ENCODE peak calls at places on chromosomes 11 and 22, in six cellular contexts. Q is A549, N is K562, V is endothelial cell of umbilical vein, C is HepG2, R is GM12878. W is an unnamed sample.

GRCh38 chr11:92643827-92644226 is 325.6 kb upstream of the MTNR1B start:
- DNase-seq in C (no peak), R (no peak), Q (no peak), N (no peak), V (no peak), W (no peak)

GRCh38 chr22:50302041-50302541 is 5.4 kb downstream of the PLXNB2 start:
- DNase-seq in N (no peak), V (no peak), R (no peak), C (no peak), Q (no peak), W (peak)

GRCh38 chr22:49790912-49791311 is 36.8 kb downstream of the BRD1 start:
- DNase-seq in C (no peak), N (no peak), Q (no peak), V (no peak), R (no peak), W (no peak)

GRCh38 chr11:83355406-83355805 is 69.2 kb upstream of the CCDC90B start:
- DNase-seq in R (no peak), V (no peak), N (no peak), Q (no peak), C (no peak), W (no peak)

GRCh38 chr22:37059876-37060449 is 8.4 kb downstream of the KCTD17 start:
- DNase-seq in C (no peak), V (no peak), R (no peak), Q (no peak), N (no peak), W (no peak)

GRCh38 chr11:88297320-88298263 is 39.9 kb downstream of the CTSC start:
- DNase-seq in Q (no peak), R (no peak), N (no peak), C (peak), V (no peak), W (no peak)

GRCh38 chr11:65851811-65852507 is 6.0 kb downstream of the CFL1 start:
- DNase-seq in C (no peak), V (no peak), N (peak), R (no peak), Q (no peak), W (no peak)

GRCh38 chr11:78069465-78069864 is 5.8 kb downstream of the THRSP start:
- DNase-seq in N (no peak), C (no peak), V (peak), R (no peak), Q (no peak), W (no peak)

GRCh38 chr22:48475661-48476345 is 1351.9 kb downstream of the BRD1 start:
- DNase-seq in N (no peak), C (no peak), V (no peak), R (no peak), Q (no peak), W (no peak)

GRCh38 chr11:47083913-47084312 is 92.8 kb downstream of the ARFGAP2 start:
- DNase-seq in R (peak), V (no peak), Q (no peak), C (no peak), N (no peak), W (peak)

GRCh38 chr11:48107188-48107704 is 109.4 kb upstream of the OR4B1 start:
- DNase-seq in C (no peak), V (no peak), Q (no peak), N (no peak), R (peak), W (peak)

GRCh38 chr22:47515384-47516125 is 753.1 kb downstream of the TBC1D22A start:
- DNase-seq in N (no peak), V (no peak), Q (no peak), R (no peak), C (no peak), W (peak)

GRCh38 chr22:27970596-27971220 is 51.7 kb upstream of the PITPNB start:
- DNase-seq in N (no peak), V (no peak), C (no peak), R (no peak), Q (no peak), W (no peak)

GRCh38 chr11:8964324-8965320 is at the start of gene TMEM9B:
- DNase-seq in R (peak), C (peak), Q (peak), N (peak), V (peak), W (peak)

GRCh38 chr11:120667934-120668333 is 156.4 kb downstream of the GRIK4 start:
- DNase-seq in Q (no peak), V (no peak), N (no peak), R (no peak), C (no peak), W (no peak)

DNA sequence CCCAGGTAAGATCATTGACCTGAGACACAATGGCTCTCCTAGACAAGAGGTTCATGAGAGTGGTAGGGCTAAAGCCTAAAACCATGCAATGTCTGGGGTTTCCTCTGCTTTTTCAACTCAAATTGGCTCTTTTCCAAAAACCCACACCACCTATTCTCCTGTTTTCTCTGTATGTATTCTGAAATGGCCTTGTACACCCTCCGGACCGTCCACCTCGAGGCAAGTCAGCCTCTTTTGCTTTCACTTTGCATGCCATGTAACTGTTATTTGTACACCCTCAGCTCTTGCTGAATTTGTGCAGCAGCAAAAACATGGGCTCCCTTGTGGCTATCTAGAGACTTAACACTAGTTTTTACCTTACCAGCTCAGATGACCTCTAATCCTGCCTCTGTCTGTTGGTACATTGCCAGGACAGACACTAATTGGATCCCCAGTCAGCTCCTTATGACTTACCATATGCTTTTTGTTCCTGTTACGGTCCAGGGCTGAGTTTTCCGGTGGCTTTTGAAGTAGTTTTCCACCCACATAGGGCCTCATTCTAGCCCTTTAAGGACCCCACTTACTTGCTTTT is 288.0 kb downstream of the SBF2 start:
- DNase-seq in V (no peak), Q (no peak), R (no peak), N (no peak), C (no peak), W (no peak)
- H3K4me3 ChIP-seq in V (no peak), Q (no peak), R (no peak), N (no peak), C (no peak), W (no peak)

GRCh38 chr11:11349870-11350325 is 3.2 kb downstream of the CSNK2A3 start:
- DNase-seq in Q (no peak), R (no peak), N (no peak), V (peak), C (no peak), W (no peak)
- TF ChIP-seq MYC in Q (no peak), R (no peak), N (no peak), V (no peak), C (no peak), W (no peak)

DNA sequence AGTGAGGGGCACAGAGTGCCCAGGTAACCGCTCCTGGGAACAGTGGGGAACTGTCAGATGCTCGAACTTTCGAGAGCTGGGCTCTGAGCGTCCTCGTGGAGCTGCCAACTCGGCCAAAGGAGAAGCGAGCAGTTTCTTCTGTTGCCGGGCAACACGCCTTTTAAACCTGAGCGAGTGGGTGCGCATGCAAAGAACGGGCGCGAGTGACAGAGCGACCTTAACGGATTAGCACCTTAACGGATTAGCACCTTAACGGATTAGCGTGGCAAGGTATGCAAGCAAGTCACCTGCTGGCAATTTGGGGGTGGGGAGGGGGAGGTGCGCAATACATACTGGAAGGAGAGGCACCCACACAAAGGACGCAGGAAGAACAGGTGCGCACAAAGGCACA is 61.8 kb upstream of the PRODH start:
- DNase-seq in V (no peak), Q (no peak), N (no peak), R (no peak), C (no peak), W (no peak)
- TF ChIP-seq MAX in V (no peak), Q (no peak), N (no peak), R (no peak), C (no peak), W (no peak)

DNA sequence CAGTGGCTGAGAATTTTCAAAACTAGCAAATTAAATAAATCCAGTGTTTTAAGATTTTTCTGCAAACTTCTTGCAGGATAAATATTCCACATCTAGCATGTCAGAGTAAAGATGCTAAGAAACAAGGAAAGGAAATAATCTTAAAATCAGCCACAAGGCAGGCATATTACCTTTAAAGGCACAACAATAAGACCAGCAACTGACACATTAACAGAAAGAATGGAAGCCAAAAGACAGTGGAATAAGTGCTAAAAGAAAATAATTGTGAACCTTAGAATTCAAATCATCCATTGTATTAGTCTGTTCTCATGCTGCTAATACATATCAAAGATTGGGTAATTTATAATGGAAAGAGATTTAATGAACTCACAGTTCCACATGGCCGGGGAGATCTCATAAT is 132.4 kb downstream of the FAR1 start:
- DNase-seq in N (no peak), C (no peak), Q (no peak), R (no peak), V (no peak), W (no peak)
- H3K4me3 ChIP-seq in N (no peak), C (no peak), Q (no peak), R (no peak), V (no peak), W (no peak)

DNA sequence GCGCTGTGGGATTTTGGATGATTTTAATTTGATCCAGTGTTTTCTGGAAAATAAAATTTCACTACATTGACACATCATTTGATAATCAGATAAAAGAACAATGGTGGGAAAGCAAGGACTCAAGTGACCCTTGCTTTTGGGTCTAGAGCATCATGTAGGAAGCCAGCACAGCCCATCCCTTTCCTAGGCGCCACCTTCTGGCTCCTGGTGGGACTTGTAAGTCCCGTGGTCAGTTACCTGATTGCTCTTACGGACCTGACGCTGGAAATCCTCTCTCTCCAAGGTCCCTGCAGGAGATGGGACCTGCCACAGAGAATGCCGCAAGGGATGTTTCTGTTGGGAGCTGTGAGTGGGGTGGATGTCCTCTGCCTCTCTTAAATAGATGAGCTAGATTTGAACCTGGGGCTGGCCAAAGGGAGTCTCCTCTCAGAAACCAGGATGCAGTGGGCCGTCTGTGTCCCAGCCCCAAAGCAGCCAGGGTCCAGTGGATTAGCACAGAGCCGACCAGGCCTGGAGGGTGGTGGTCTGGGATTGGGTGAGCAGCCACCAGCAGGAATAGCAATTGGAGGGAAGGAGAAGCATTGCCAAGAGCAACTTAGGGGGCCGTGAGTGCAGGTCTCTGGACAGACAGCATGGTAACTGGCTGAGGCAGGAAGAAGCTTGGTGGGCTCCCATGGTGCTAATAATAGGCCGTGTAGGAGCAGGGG is 21.7 kb downstream of the TIMP3 start:
- DNase-seq in R (no peak), N (peak), C (peak), Q (peak), V (no peak), W (peak)
- TF ChIP-seq MYC in R (no peak), N (no peak), C (no peak), Q (no peak), V (no peak), W (no peak)

GRCh38 chr11:57305523-57305922 is 19.2 kb downstream of the TNKS1BP1 start:
- DNase-seq in V (no peak), Q (no peak), C (no peak), N (no peak), R (no peak), W (no peak)

GRCh38 chr11:57301711-57302423 is 22.9 kb downstream of the TNKS1BP1 start:
- DNase-seq in R (no peak), V (no peak), C (no peak), Q (no peak), N (no peak), W (no peak)

GRCh38 chr11:57303280-57303989 is 21.3 kb downstream of the TNKS1BP1 start:
- DNase-seq in Q (no peak), C (no peak), R (no peak), V (no peak), N (no peak), W (no peak)

GRCh38 chr11:57302489-57302888 is 22.3 kb downstream of the TNKS1BP1 start:
- DNase-seq in N (no peak), R (no peak), V (no peak), Q (no peak), C (no peak), W (no peak)

GRCh38 chr11:57303990-57304579 is 20.7 kb downstream of the TNKS1BP1 start:
- DNase-seq in Q (no peak), V (no peak), R (no peak), N (no peak), C (no peak), W (no peak)
- TF ChIP-seq MAX in Q (no peak), V (no peak), R (no peak), N (no peak), C (no peak), W (no peak)

GRCh38 chr11:17543574-17544180 is 539 bp downstream of the USH1C start:
- DNase-seq in N (no peak), C (no peak), Q (no peak), R (no peak), V (no peak), W (no peak)

GRCh38 chr11:17544181-17544622 is at the start of gene USH1C:
- DNase-seq in C (no peak), R (no peak), V (no peak), N (peak), Q (peak), W (no peak)

GRCh38 chr11:17542249-17542648 is 2.0 kb downstream of the USH1C start:
- DNase-seq in N (no peak), R (no peak), Q (no peak), C (peak), V (no peak), W (no peak)

GRCh38 chr11:17541330-17541885 is 2.8 kb downstream of the USH1C start:
- DNase-seq in R (no peak), Q (no peak), C (no peak), N (no peak), V (no peak), W (no peak)

GRCh38 chr11:17543041-17543440 is 1.2 kb downstream of the USH1C start:
- DNase-seq in Q (no peak), C (no peak), N (no peak), V (no peak), R (no peak), W (no peak)
- H3K4me3 ChIP-seq in Q (no peak), C (no peak), N (no peak), V (no peak), R (no peak), W (no peak)